ENCODE peak calls at places on chromosomes 4 and X, in ten cellular contexts. B, X, A, G, W, S, Z, P, I and V are unnamed samples.
A peak's percentile ranks its signal among the peaks of the same experiment; 100 is the strongest.

GRCh38 chr4:6250235-6250983 is 19.2 kb upstream of the WFS1 start:
- DNase-seq in Z (no peak), I (peak; percentile 77), X (peak; percentile 64), G (peak; percentile 32), S (no peak), B (peak; percentile 42), A (peak; percentile 76), W (peak; percentile 67), P (peak; percentile 65), V (peak; percentile 83)

GRCh38 chrX:47200385-47201150 is 6.9 kb downstream of the UBA1 start:
- DNase-seq in G (peak; percentile 83), A (no peak), W (peak; percentile 90), X (peak; percentile 53), Z (no peak), S (no peak), P (peak; percentile 51), I (no peak), B (no peak), V (peak; percentile 76)

GRCh38 chr4:96352051-96352517 is 512.2 kb downstream of the PDHA2 start:
- DNase-seq in X (no peak), B (no peak), S (no peak), A (no peak), G (peak; percentile 25), I (peak; percentile 43), Z (no peak), W (peak; percentile 29), P (peak; percentile 32), V (no peak)

GRCh38 chrX:13164611-13165010 is 120.2 kb upstream of the FAM9C start:
- DNase-seq in G (no peak), A (no peak), W (no peak), B (no peak), X (no peak), P (no peak), S (no peak), Z (no peak), I (no peak), V (no peak)

GRCh38 chrX:68945603-68946228 is 116.9 kb downstream of the EFNB1 start:
- DNase-seq in X (peak; percentile 37), A (peak; percentile 3), P (peak; percentile 44), I (no peak), G (peak; percentile 58), Z (no peak), B (no peak), S (no peak), W (peak; percentile 51), V (no peak)

GRCh38 chr4:99028187-99028586 is 32.7 kb downstream of the METAP1 start:
- DNase-seq in S (no peak), X (peak; percentile 78), W (peak; percentile 58), P (no peak), I (no peak), A (no peak), Z (no peak), B (no peak), G (peak; percentile 54), V (no peak)

GRCh38 chr4:139814285-139815015 is 148.8 kb downstream of the MGST2 start:
- DNase-seq in W (peak; percentile 68), P (no peak), B (no peak), A (no peak), I (no peak), S (no peak), X (peak; percentile 61), G (peak; percentile 42), Z (no peak), V (peak; percentile 15)

GRCh38 chr4:80592950-80593349 is 257.4 kb downstream of the CFAP299 start:
- DNase-seq in P (no peak), A (peak; percentile 11), I (no peak), W (no peak), B (no peak), Z (no peak), S (no peak), G (no peak), X (no peak), V (no peak)